ENCODE peak calls at places on chromosomes 12 and 14, in nine cellular contexts. O, X, A, I, Z, T, K, W and V are unnamed samples. For H3K4me1 and H3K36me3, the result is how much of the 10 kb centered on the place peaks cover.

GRCh38 chr12:51262758-51263177 is 7.4 kb downstream of the SMAGP start:
- DNase-seq in T (no peak), W (no peak), I (peak), X (peak), A (peak), K (peak), O (peak), Z (no peak), V (no peak)

GRCh38 chr12:49872781-49873181 is 29.9 kb upstream of the BCDIN3D start:
- DNase-seq in T (no peak), A (peak), Z (no peak), W (no peak), X (no peak), K (peak), I (no peak), O (no peak), V (no peak)

GRCh38 chr12:43621262-43621661 is 69.3 kb upstream of the ADAMTS20 start:
- DNase-seq in X (no peak), T (no peak), W (no peak), A (no peak), Z (no peak), O (no peak), K (no peak), I (no peak), V (no peak)

GRCh38 chr14:96581902-96582640 is 79.9 kb downstream of the PAPOLA start:
- DNase-seq in T (no peak), A (peak), O (no peak), Z (no peak), K (no peak), I (no peak), X (no peak), W (no peak), V (no peak)

GRCh38 chr14:94816113-94816512 is 46.2 kb upstream of the GSC start:
- DNase-seq in Z (no peak), T (no peak), A (peak), X (no peak), I (no peak), K (no peak), W (no peak), O (no peak), V (no peak)

GRCh38 chr14:34053666-34054065 is 102.8 kb upstream of the EGLN3 start:
- DNase-seq in T (no peak), A (peak), Z (peak), W (peak), O (peak), I (no peak), X (no peak), K (peak), V (no peak)

GRCh38 chr12:104478396-104479140 is 21.8 kb downstream of the CHST11 start:
- DNase-seq in A (no peak), I (no peak), O (no peak), Z (no peak), T (no peak), K (peak), X (peak), W (no peak), V (peak)

GRCh38 chr12:52319097-52319496 is 2.1 kb downstream of the KRT83 start:
- DNase-seq in W (no peak), X (peak), A (no peak), I (peak), K (no peak), O (no peak), Z (no peak), T (no peak), V (no peak)

GRCh38 chr12:130017571-130018449 is 114.0 kb upstream of the TMEM132D start:
- DNase-seq in A (peak), T (no peak), K (no peak), I (no peak), Z (no peak), W (no peak), O (no peak), X (no peak), V (no peak)

GRCh38 chr12:10031771-10032175 is 1.3 kb downstream of the CLEC9A start:
- DNase-seq in O (no peak), W (no peak), K (peak), T (no peak), A (peak), X (no peak), Z (no peak), I (no peak), V (no peak)

GRCh38 chr14:92486881-92487280 is 26.7 kb upstream of the RIN3 start:
- DNase-seq in I (no peak), W (no peak), O (no peak), X (no peak), A (no peak), T (no peak), K (peak), Z (no peak), V (no peak)

GRCh38 chr12:82694276-82694675 is 7.6 kb downstream of the TMTC2 start:
- DNase-seq in Z (no peak), W (no peak), A (no peak), T (no peak), K (no peak), I (no peak), O (no peak), X (no peak), V (no peak)

GRCh38 chr12:25083211-25083610 is 111.7 kb downstream of the DNAI7 start:
- DNase-seq in A (no peak), Z (no peak), X (no peak), W (no peak), T (no peak), O (no peak), I (no peak), K (peak), V (no peak)

GRCh38 chr12:25084816-25085215 is 110.1 kb downstream of the DNAI7 start:
- DNase-seq in I (no peak), Z (no peak), X (no peak), O (no peak), W (no peak), K (no peak), A (no peak), T (no peak), V (no peak)

GRCh38 chr12:25087596-25087995 is 107.4 kb downstream of the DNAI7 start:
- DNase-seq in W (no peak), T (no peak), A (no peak), I (no peak), O (no peak), Z (no peak), X (no peak), K (no peak), V (no peak)

GRCh38 chr12:25082628-25083027 is 112.3 kb downstream of the DNAI7 start:
- DNase-seq in K (no peak), Z (no peak), I (no peak), X (no peak), A (no peak), O (no peak), W (no peak), T (no peak), V (no peak)
- H3K4me1 ChIP-seq in K (under half), Z (under half), I (under half), X (under half), A (under half), O (under half), W (under half), T (under half), V (under half)

GRCh38 chr14:106396999-106397398 is 870.6 kb downstream of the TMEM121 start:
- DNase-seq in I (no peak), A (no peak), K (no peak), W (no peak), T (no peak), Z (no peak), X (no peak), O (no peak), V (no peak)
- H3K4me3 ChIP-seq in I (no peak), A (no peak), K (no peak), W (no peak), T (no peak), Z (no peak), X (no peak), O (no peak), V (peak)

DNA sequence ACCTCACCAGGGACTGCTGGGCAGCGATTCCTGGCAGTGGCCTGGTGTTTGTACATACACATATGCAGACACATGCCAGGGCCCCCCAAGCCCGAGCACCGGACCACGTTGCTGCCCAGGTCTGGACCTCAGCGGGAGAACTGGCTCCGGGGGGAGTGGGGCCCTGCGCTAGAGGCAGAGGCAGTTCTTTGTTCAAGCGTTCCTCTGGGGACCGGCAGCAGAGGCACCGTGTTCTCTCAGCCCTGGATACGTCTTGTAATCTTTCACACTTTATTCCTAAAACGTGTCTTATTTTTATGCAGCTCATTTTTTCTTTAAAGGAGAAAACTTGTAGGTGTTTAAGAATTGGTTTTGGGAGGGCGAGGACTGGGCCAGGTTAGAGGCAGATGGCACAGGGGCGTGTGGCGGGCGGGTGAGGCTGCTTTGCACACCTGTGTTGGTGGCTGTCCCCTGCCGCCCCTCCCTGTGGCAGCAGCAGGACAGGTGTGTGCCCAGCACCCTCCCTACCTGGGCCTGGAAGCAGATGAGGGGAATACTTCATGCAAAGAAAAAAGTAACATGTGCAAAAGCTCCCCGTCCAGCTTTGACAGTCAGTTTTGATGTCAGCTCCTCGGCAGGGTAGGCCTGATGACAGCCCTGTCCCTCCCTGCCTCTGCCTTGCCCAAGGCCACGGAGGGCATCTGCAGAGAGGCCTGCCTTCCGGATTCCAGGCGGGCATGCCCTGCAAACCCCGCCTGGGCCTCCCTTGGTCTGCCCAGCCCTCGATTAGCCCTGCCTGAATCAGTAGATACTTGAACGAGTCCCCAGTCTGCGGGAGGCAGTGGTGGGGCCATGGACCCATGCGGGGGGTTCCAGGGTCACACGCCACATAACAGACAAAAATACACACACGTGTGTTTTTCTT is 7.0 kb upstream of the PUS1 start:
- DNase-seq in K (no peak), T (no peak), I (no peak), O (no peak), X (no peak), A (no peak), W (no peak), Z (peak), V (no peak)
- H3K36me3 ChIP-seq in K (under half), T (under half), I (under half), O (under half), X (under half), A (under half), W (half or more), Z (under half), V (under half)

DNA sequence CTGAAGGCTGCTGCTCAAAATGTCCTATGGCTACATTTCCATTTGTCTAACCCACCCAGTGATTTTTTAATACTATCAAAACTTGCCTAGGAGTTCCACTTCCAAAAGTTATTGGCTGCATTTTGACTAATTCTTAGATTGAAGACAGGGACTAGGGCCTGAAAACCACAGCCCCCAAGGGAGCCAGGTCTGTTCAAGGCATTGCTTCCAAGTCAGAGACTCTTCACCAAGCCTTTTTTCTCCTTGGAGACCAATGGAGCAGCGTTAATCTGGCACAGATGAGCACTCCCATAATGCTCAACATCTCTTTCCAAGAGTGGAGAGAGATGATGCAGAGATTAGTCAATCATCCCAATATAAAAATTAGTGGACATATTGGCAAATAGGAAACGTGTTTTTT is 112.5 kb upstream of the HIF1A start:
- DNase-seq in K (peak), T (no peak), Z (no peak), I (no peak), W (no peak), A (peak), O (no peak), X (no peak), V (no peak)
- H3K4me1 ChIP-seq in K (under half), T (under half), Z (half or more), I (under half), W (under half), A (half or more), O (under half), X (under half), V (under half)